ENCODE peak calls at places on chromosomes 6 and 20, in nine cellular contexts. One of them, this sample, is unnamed.

GRCh38 chr6:31533455-31533841 is 4.7 kb downstream of the MCCD1 start:
- DNase-seq in activated naive CD8-positive, alpha-beta T cell treated with anti-CD3 and anti-CD28 coated beads for 36 hours: no peak
- DNase-seq in right lobe of liver: no peak
- DNase-seq in Kasumi-1: no peak
- DNase-seq in stimulated activated CD4-positive, alpha-beta T cell treated with anti-CD3 and anti-CD28 coated beads, Interleukin-4, amount 100 ng/mL, for 48 hours: no peak
- DNase-seq in ascending aorta: no peak
- DNase-seq in naive B cell: no peak
- DNase-seq in GM10248: no peak
- DNase-seq in fibroblast of mammary gland: no peak
- DNase-seq in this sample: no peak

GRCh38 chr6:169678342-169678741 is 23.5 kb downstream of the WDR27 start:
- DNase-seq in activated naive CD8-positive, alpha-beta T cell treated with anti-CD3 and anti-CD28 coated beads for 36 hours: no peak
- DNase-seq in right lobe of liver: no peak
- DNase-seq in Kasumi-1: no peak
- DNase-seq in stimulated activated CD4-positive, alpha-beta T cell treated with anti-CD3 and anti-CD28 coated beads, Interleukin-4, amount 100 ng/mL, for 48 hours: no peak
- DNase-seq in ascending aorta: no peak
- DNase-seq in naive B cell: no peak
- DNase-seq in GM10248: no peak
- DNase-seq in fibroblast of mammary gland: no peak
- DNase-seq in this sample: no peak

GRCh38 chr6:41358503-41358902 is 23.1 kb downstream of the NCR2 start:
- DNase-seq in activated naive CD8-positive, alpha-beta T cell treated with anti-CD3 and anti-CD28 coated beads for 36 hours: no peak
- DNase-seq in right lobe of liver: no peak
- DNase-seq in Kasumi-1: no peak
- DNase-seq in stimulated activated CD4-positive, alpha-beta T cell treated with anti-CD3 and anti-CD28 coated beads, Interleukin-4, amount 100 ng/mL, for 48 hours: no peak
- DNase-seq in ascending aorta: no peak
- DNase-seq in naive B cell: no peak
- DNase-seq in GM10248: no peak
- DNase-seq in fibroblast of mammary gland: no peak
- DNase-seq in this sample: no peak

GRCh38 chr6:169972736-169973135 is 221.3 kb downstream of the ERMARD start:
- DNase-seq in activated naive CD8-positive, alpha-beta T cell treated with anti-CD3 and anti-CD28 coated beads for 36 hours: no peak
- DNase-seq in right lobe of liver: peak; percentile 26
- DNase-seq in Kasumi-1: no peak
- DNase-seq in stimulated activated CD4-positive, alpha-beta T cell treated with anti-CD3 and anti-CD28 coated beads, Interleukin-4, amount 100 ng/mL, for 48 hours: no peak
- DNase-seq in ascending aorta: no peak
- DNase-seq in naive B cell: no peak
- DNase-seq in GM10248: no peak
- DNase-seq in fibroblast of mammary gland: no peak
- DNase-seq in this sample: no peak

GRCh38 chr20:10604865-10605440 is 68.8 kb downstream of the JAG1 start:
- DNase-seq in activated naive CD8-positive, alpha-beta T cell treated with anti-CD3 and anti-CD28 coated beads for 36 hours: no peak
- DNase-seq in right lobe of liver: no peak
- DNase-seq in Kasumi-1: no peak
- DNase-seq in stimulated activated CD4-positive, alpha-beta T cell treated with anti-CD3 and anti-CD28 coated beads, Interleukin-4, amount 100 ng/mL, for 48 hours: no peak
- DNase-seq in ascending aorta: no peak
- DNase-seq in naive B cell: no peak
- DNase-seq in GM10248: no peak
- DNase-seq in fibroblast of mammary gland: peak; percentile 38
- DNase-seq in this sample: no peak

GRCh38 chr6:82088978-82089855 is 158.3 kb downstream of the IBTK start:
- DNase-seq in activated naive CD8-positive, alpha-beta T cell treated with anti-CD3 and anti-CD28 coated beads for 36 hours: no peak
- DNase-seq in right lobe of liver: no peak
- DNase-seq in Kasumi-1: no peak
- DNase-seq in stimulated activated CD4-positive, alpha-beta T cell treated with anti-CD3 and anti-CD28 coated beads, Interleukin-4, amount 100 ng/mL, for 48 hours: no peak
- DNase-seq in ascending aorta: no peak
- DNase-seq in naive B cell: no peak
- DNase-seq in GM10248: no peak
- DNase-seq in fibroblast of mammary gland: no peak
- DNase-seq in this sample: no peak

GRCh38 chr6:15464211-15464725 is 198.6 kb downstream of the DTNBP1 start:
- DNase-seq in activated naive CD8-positive, alpha-beta T cell treated with anti-CD3 and anti-CD28 coated beads for 36 hours: peak; percentile 47
- DNase-seq in right lobe of liver: peak; percentile 60
- DNase-seq in Kasumi-1: peak; percentile 42
- DNase-seq in stimulated activated CD4-positive, alpha-beta T cell treated with anti-CD3 and anti-CD28 coated beads, Interleukin-4, amount 100 ng/mL, for 48 hours: peak; percentile 48
- DNase-seq in ascending aorta: no peak
- DNase-seq in naive B cell: peak; percentile 42
- DNase-seq in GM10248: peak; percentile 51
- DNase-seq in fibroblast of mammary gland: no peak
- DNase-seq in this sample: peak; percentile 70

GRCh38 chr6:46381057-46381456 is 110.2 kb downstream of the RCAN2 start:
- DNase-seq in activated naive CD8-positive, alpha-beta T cell treated with anti-CD3 and anti-CD28 coated beads for 36 hours: no peak
- DNase-seq in right lobe of liver: no peak
- DNase-seq in Kasumi-1: no peak
- DNase-seq in stimulated activated CD4-positive, alpha-beta T cell treated with anti-CD3 and anti-CD28 coated beads, Interleukin-4, amount 100 ng/mL, for 48 hours: no peak
- DNase-seq in ascending aorta: no peak
- DNase-seq in naive B cell: no peak
- DNase-seq in GM10248: no peak
- DNase-seq in fibroblast of mammary gland: no peak
- DNase-seq in this sample: no peak

GRCh38 chr6:167687035-167687720 is 139.5 kb upstream of the AFDN start:
- DNase-seq in activated naive CD8-positive, alpha-beta T cell treated with anti-CD3 and anti-CD28 coated beads for 36 hours: no peak
- DNase-seq in right lobe of liver: no peak
- DNase-seq in Kasumi-1: no peak
- DNase-seq in stimulated activated CD4-positive, alpha-beta T cell treated with anti-CD3 and anti-CD28 coated beads, Interleukin-4, amount 100 ng/mL, for 48 hours: no peak
- DNase-seq in ascending aorta: no peak
- DNase-seq in naive B cell: no peak
- DNase-seq in GM10248: no peak
- DNase-seq in fibroblast of mammary gland: no peak
- DNase-seq in this sample: no peak

GRCh38 chr20:54062812-54063280 is 7.5 kb downstream of the BCAS1 start:
- DNase-seq in activated naive CD8-positive, alpha-beta T cell treated with anti-CD3 and anti-CD28 coated beads for 36 hours: no peak
- DNase-seq in right lobe of liver: no peak
- DNase-seq in Kasumi-1: peak; percentile 67
- DNase-seq in stimulated activated CD4-positive, alpha-beta T cell treated with anti-CD3 and anti-CD28 coated beads, Interleukin-4, amount 100 ng/mL, for 48 hours: no peak
- DNase-seq in ascending aorta: no peak
- DNase-seq in naive B cell: peak; percentile 4
- DNase-seq in GM10248: peak; percentile 55
- DNase-seq in fibroblast of mammary gland: peak; percentile 71
- DNase-seq in this sample: peak; percentile 28

GRCh38 chr6:129280719-129281118 is 397.8 kb downstream of the LAMA2 start:
- DNase-seq in activated naive CD8-positive, alpha-beta T cell treated with anti-CD3 and anti-CD28 coated beads for 36 hours: peak; percentile 27
- DNase-seq in right lobe of liver: no peak
- DNase-seq in Kasumi-1: no peak
- DNase-seq in stimulated activated CD4-positive, alpha-beta T cell treated with anti-CD3 and anti-CD28 coated beads, Interleukin-4, amount 100 ng/mL, for 48 hours: peak; percentile 22
- DNase-seq in ascending aorta: no peak
- DNase-seq in naive B cell: no peak
- DNase-seq in GM10248: no peak
- DNase-seq in fibroblast of mammary gland: no peak
- DNase-seq in this sample: peak; percentile 30

GRCh38 chr20:5654557-5654956 is 95.6 kb upstream of the SHLD1 start:
- DNase-seq in activated naive CD8-positive, alpha-beta T cell treated with anti-CD3 and anti-CD28 coated beads for 36 hours: no peak
- DNase-seq in right lobe of liver: no peak
- DNase-seq in Kasumi-1: no peak
- DNase-seq in stimulated activated CD4-positive, alpha-beta T cell treated with anti-CD3 and anti-CD28 coated beads, Interleukin-4, amount 100 ng/mL, for 48 hours: no peak
- DNase-seq in ascending aorta: no peak
- DNase-seq in naive B cell: no peak
- DNase-seq in GM10248: no peak
- DNase-seq in fibroblast of mammary gland: peak; percentile 93
- DNase-seq in this sample: no peak

GRCh38 chr20:19958923-19959322 is 58.2 kb upstream of the NAA20 start:
- DNase-seq in activated naive CD8-positive, alpha-beta T cell treated with anti-CD3 and anti-CD28 coated beads for 36 hours: no peak
- DNase-seq in right lobe of liver: no peak
- DNase-seq in Kasumi-1: no peak
- DNase-seq in stimulated activated CD4-positive, alpha-beta T cell treated with anti-CD3 and anti-CD28 coated beads, Interleukin-4, amount 100 ng/mL, for 48 hours: no peak
- DNase-seq in ascending aorta: no peak
- DNase-seq in naive B cell: no peak
- DNase-seq in GM10248: no peak
- DNase-seq in fibroblast of mammary gland: no peak
- DNase-seq in this sample: no peak

GRCh38 chr6:53154794-53155193 is 6.2 kb upstream of the GCM1 start:
- DNase-seq in activated naive CD8-positive, alpha-beta T cell treated with anti-CD3 and anti-CD28 coated beads for 36 hours: no peak
- DNase-seq in right lobe of liver: no peak
- DNase-seq in Kasumi-1: no peak
- DNase-seq in stimulated activated CD4-positive, alpha-beta T cell treated with anti-CD3 and anti-CD28 coated beads, Interleukin-4, amount 100 ng/mL, for 48 hours: no peak
- DNase-seq in ascending aorta: no peak
- DNase-seq in naive B cell: no peak
- DNase-seq in GM10248: no peak
- DNase-seq in fibroblast of mammary gland: peak; percentile 71
- DNase-seq in this sample: no peak

This sample was measured in CD4-positive, CD25-positive, alpha-beta regulatory T cell.